ENCODE peak calls at places on chromosomes 7 and 10, in five cellular contexts. Y is trophoblast cell, P is neuronal stem cell, N is IMR-90, E is H9. O is an unnamed sample.

GRCh38 chr10:117137911-117138642 is at the start of gene VAX1:
- DNase-seq in Y (no peak), P (no peak), N (no peak), E (peak; percentile 55), O (peak; percentile 76)

GRCh38 chr7:95577137-95577536 is 19.2 kb downstream of the PDK4 start:
- DNase-seq in Y (peak; percentile 94), P (no peak), N (no peak), E (peak; percentile 59), O (no peak)

GRCh38 chr7:3092468-3092867 is 48.8 kb upstream of the CARD11 start:
- DNase-seq in Y (no peak), P (no peak), N (peak; percentile 16), E (no peak), O (no peak)

GRCh38 chr10:118800920-118801319 is 46.1 kb upstream of the CACUL1 start:
- DNase-seq in Y (no peak), P (no peak), N (no peak), E (no peak), O (no peak)

GRCh38 chr10:47049906-47050305 is 138.7 kb downstream of the PTPN20 start:
- DNase-seq in Y (no peak), P (no peak), N (no peak), E (no peak), O (no peak)

GRCh38 chr7:49483142-49483541 is 290.3 kb upstream of the VWC2 start:
- DNase-seq in Y (peak; percentile 2), P (no peak), N (no peak), E (no peak), O (no peak)

GRCh38 chr10:55550241-55550640 is 749.2 kb upstream of the PCDH15 start:
- DNase-seq in Y (no peak), P (no peak), N (no peak), E (no peak), O (no peak)

GRCh38 chr10:110944997-110945396 is 25.6 kb downstream of the SHOC2 start:
- DNase-seq in Y (no peak), P (no peak), N (no peak), E (no peak), O (no peak)

GRCh38 chr10:79025113-79025832 is 43.5 kb upstream of the ZMIZ1 start:
- DNase-seq in Y (no peak), P (no peak), N (no peak), E (no peak), O (no peak)

GRCh38 chr10:112653851-112654250 is 206.8 kb downstream of the VTI1A start:
- DNase-seq in Y (no peak), P (no peak), N (no peak), E (no peak), O (no peak)

GRCh38 chr7:32910195-32910594 is 18.6 kb upstream of the KBTBD2 start:
- DNase-seq in Y (no peak), P (no peak), N (no peak), E (no peak), O (no peak)

GRCh38 chr10:24209421-24209770 is 458 bp downstream of the KIAA1217 start:
- DNase-seq in Y (peak; percentile 36), P (no peak), N (peak; percentile 44), E (no peak), O (no peak)

GRCh38 chr10:85862771-85863170 is 503.8 kb downstream of the GRID1 start:
- DNase-seq in Y (no peak), P (no peak), N (no peak), E (no peak), O (no peak)

GRCh38 chr10:3364768-3365480 is 192.3 kb upstream of the PITRM1 start:
- DNase-seq in Y (no peak), P (no peak), N (no peak), E (no peak), O (no peak)

GRCh38 chr7:157568785-157569584 is 232.2 kb downstream of the DNAJB6 start:
- DNase-seq in Y (no peak), P (peak; percentile 26), N (no peak), E (peak; percentile 63), O (no peak)

GRCh38 chr7:108459922-108460551 is 3.8 kb upstream of the NRCAM start:
- DNase-seq in Y (no peak), P (no peak), N (no peak), E (no peak), O (no peak)

GRCh38 chr10:49649294-49649693 is 30.2 kb upstream of the C10orf53 start:
- DNase-seq in Y (no peak), P (no peak), N (no peak), E (peak; percentile 59), O (peak; percentile 25)

GRCh38 chr7:110317699-110318265 is 773.1 kb upstream of the LRRN3 start:
- DNase-seq in Y (no peak), P (no peak), N (peak; percentile 82), E (no peak), O (no peak)

GRCh38 chr10:112375721-112376577 is 2.0 kb downstream of the ACSL5 start:
- DNase-seq in Y (no peak), P (no peak), N (peak; percentile 49), E (no peak), O (no peak)

GRCh38 chr10:21702633-21703111 is 168.6 kb downstream of the MLLT10 start:
- DNase-seq in Y (no peak), P (no peak), N (no peak), E (no peak), O (no peak)

GRCh38 chr7:26398436-26399308 is 107.0 kb downstream of the SNX10 start:
- DNase-seq in Y (peak; percentile 40), P (peak; percentile 76), N (peak; percentile 18), E (peak; percentile 63), O (no peak)

GRCh38 chr10:124231188-124232135 is 138.1 kb upstream of the CHST15 start:
- DNase-seq in Y (no peak), P (no peak), N (no peak), E (no peak), O (no peak)

GRCh38 chr10:35643151-35643975 is 1.3 kb upstream of the FZD8 start:
- DNase-seq in Y (peak; percentile 33), P (peak; percentile 43), N (peak; percentile 66), E (peak; percentile 62), O (peak; percentile 78)

GRCh38 chr10:42952931-42953683 is 123.8 kb upstream of the RET start:
- DNase-seq in Y (no peak), P (no peak), N (no peak), E (peak; percentile 27), O (peak; percentile 48)

GRCh38 chr7:100351657-100352058 is 6.3 kb upstream of the PILRB start:
- DNase-seq in Y (no peak), P (no peak), N (no peak), E (peak; percentile 17), O (no peak)

GRCh38 chr10:12027539-12027938 is 15.1 kb downstream of the UPF2 start:
- DNase-seq in Y (no peak), P (no peak), N (no peak), E (no peak), O (no peak)

GRCh38 chr7:111873963-111874693 is 311.8 kb upstream of the IMMP2L start:
- DNase-seq in Y (no peak), P (no peak), N (peak; percentile 42), E (no peak), O (no peak)

GRCh38 chr10:59648711-59649201 is 60.9 kb downstream of the SLC16A9 start:
- DNase-seq in Y (no peak), P (peak; percentile 45), N (no peak), E (no peak), O (no peak)

DNA sequence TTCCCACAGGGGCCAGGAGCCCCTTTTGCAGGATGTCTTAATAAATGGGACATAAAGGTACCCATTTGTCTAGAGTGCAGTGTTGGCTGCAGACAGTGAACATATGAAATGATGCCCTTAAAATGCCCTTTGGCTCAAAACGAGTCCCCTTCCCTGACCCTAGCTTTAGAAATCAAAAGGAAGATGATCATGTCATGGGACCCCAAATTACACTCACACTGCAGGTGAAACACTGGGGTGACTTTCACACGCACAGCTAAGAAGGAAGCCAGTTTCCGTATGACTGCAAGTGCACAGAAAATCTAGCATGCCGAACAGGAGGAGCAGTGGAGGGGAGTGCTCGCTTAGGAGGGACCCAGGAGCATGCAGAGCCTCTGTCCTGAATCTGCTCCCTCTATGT is 154.5 kb upstream of the KLF14 start:
- DNase-seq in Y (no peak), P (no peak), N (no peak), E (no peak), O (no peak)
- H2BK120ac ChIP-seq in Y (peak overlapping the region; percentile 75), P (no peak overlapping the region), N (peak overlapping the region; percentile 90), E (no peak overlapping the region), O (no peak overlapping the region)

GRCh38 chr7:69599879-69600764 is 1.8 kb downstream of the AUTS2 start:
- DNase-seq in Y (no peak), P (peak; percentile 40), N (no peak), E (no peak), O (no peak)
- H2BK120ac ChIP-seq in Y (no peak overlapping the region), P (peak overlapping the region; percentile 83), N (no peak overlapping the region), E (no peak overlapping the region), O (no peak overlapping the region)

DNA sequence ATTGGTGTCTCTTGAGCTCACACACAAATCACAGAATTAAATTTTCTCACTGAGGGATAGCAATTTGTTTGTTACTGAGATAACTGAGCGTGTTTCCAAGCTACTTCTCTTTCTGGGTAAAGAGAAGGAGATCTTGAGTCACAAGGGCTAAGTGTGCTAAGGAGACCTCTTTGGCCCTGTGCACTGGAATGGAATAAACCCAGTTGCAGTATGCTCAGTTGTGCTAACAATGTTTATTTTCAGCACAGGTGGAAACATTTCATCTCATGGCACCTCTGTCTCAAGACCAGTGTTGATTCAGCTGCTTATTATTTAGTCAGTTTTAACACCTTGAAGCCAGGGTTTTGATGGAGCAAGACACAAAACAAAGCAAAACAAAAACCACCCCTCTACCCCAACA is 22.5 kb upstream of the UBE2H start:
- DNase-seq in Y (no peak), P (no peak), N (no peak), E (no peak), O (no peak)
- H2BK120ac ChIP-seq in Y (no peak overlapping the region), P (no peak overlapping the region), N (no peak overlapping the region), E (no peak overlapping the region), O (no peak overlapping the region)

GRCh38 chr10:10657139-10657760 is 360.4 kb upstream of the CELF2 start:
- DNase-seq in Y (no peak), P (no peak), N (peak; percentile 13), E (no peak), O (no peak)

GRCh38 chr10:10658157-10658556 is 359.5 kb upstream of the CELF2 start:
- DNase-seq in Y (no peak), P (no peak), N (peak; percentile 43), E (no peak), O (no peak)

GRCh38 chr10:10662720-10663467 is 354.8 kb upstream of the CELF2 start:
- DNase-seq in Y (no peak), P (no peak), N (no peak), E (no peak), O (no peak)

GRCh38 chr10:10661176-10661575 is 356.5 kb upstream of the CELF2 start:
- DNase-seq in Y (no peak), P (no peak), N (peak; percentile 81), E (no peak), O (no peak)

DNA sequence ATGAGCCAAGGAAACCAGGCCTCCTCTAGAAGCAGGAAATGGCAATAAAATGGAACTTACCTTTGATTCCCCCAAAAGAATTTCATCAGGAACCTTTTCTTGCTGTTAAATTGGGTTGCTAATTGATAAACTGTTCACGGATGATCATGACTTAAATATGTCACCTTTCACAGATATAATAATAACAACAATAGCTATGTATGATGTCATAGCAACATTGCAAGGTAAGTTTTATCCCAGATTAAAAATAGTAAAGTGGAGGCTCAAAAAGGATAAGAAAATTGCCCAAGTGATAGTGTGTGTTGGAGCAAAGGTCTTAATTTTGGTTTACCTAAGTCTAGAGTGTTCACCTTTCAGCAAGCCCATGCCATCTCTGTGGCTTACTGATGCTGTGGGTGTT is 357.6 kb upstream of the CELF2 start:
- DNase-seq in Y (no peak), P (no peak), N (no peak), E (no peak), O (no peak)
- H2BK120ac ChIP-seq in Y (no peak overlapping the region), P (no peak overlapping the region), N (peak overlapping the region; percentile 92), E (no peak overlapping the region), O (no peak overlapping the region)

GRCh38 chr7:129066290-129067131 is 11.6 kb upstream of the TNPO3 start:
- DNase-seq in Y (peak; percentile 98), P (no peak), N (peak; percentile 77), E (peak; percentile 75), O (no peak)
- H2BK120ac ChIP-seq in Y (no peak overlapping the region), P (no peak overlapping the region), N (no peak overlapping the region), E (no peak overlapping the region), O (peak overlapping the region; percentile 82)

O was measured in H1.